ENCODE peak calls at places on chromosomes 2 and 18, in eight cellular contexts. M, O, X, Q, A, P, L and F are unnamed samples.

GRCh38 chr18:5073026-5073944 is 123.8 kb downstream of the AKAIN1 start:
- DNase-seq in L (peak), X (no peak), A (peak), M (peak), Q (peak), P (peak), O (peak), F (peak)

GRCh38 chr2:222709191-222709891 is 37.9 kb downstream of the MOGAT1 start:
- DNase-seq in M (peak), O (peak), X (no peak), L (peak), Q (peak), A (peak), P (peak), F (peak)

GRCh38 chr2:110219496-110220192 is 7.3 kb upstream of the MTLN start:
- DNase-seq in Q (no peak), O (peak), P (peak), X (no peak), A (no peak), M (no peak), L (no peak), F (peak)

GRCh38 chr2:163774862-163775261 is 39.1 kb upstream of the FIGN start:
- DNase-seq in P (peak), L (no peak), Q (no peak), X (no peak), A (peak), M (no peak), O (peak), F (peak)

GRCh38 chr18:9732031-9732430 is 23.9 kb downstream of the RAB31 start:
- DNase-seq in O (no peak), P (no peak), A (no peak), L (no peak), X (no peak), M (no peak), Q (no peak), F (no peak)

GRCh38 chr18:4196358-4196757 is 258.7 kb downstream of the DLGAP1 start:
- DNase-seq in O (no peak), L (no peak), Q (no peak), M (no peak), X (no peak), A (no peak), P (no peak), F (no peak)

GRCh38 chr2:94986392-94986963 is 39.0 kb upstream of the MAL start:
- DNase-seq in M (peak), X (peak), O (peak), P (peak), L (peak), A (peak), Q (peak), F (peak)

GRCh38 chr2:95728878-95729511 is 137.2 kb downstream of the TRIM43 start:
- DNase-seq in M (peak), Q (peak), X (peak), A (peak), P (peak), L (peak), O (peak), F (peak)

GRCh38 chr2:96254592-96254991 is 11.2 kb downstream of the TMEM127 start:
- DNase-seq in O (no peak), M (no peak), P (no peak), Q (no peak), A (no peak), X (no peak), L (no peak), F (no peak)

GRCh38 chr2:30223413-30223874 is 7.9 kb upstream of the LBH start:
- DNase-seq in A (no peak), X (peak), M (no peak), L (no peak), P (no peak), Q (no peak), O (no peak), F (no peak)

GRCh38 chr18:67023059-67023458 is 419.2 kb upstream of the CDH19 start:
- DNase-seq in M (no peak), O (no peak), L (no peak), Q (no peak), A (no peak), P (no peak), X (no peak), F (no peak)

GRCh38 chr2:239864247-239865058 is 160.7 kb downstream of the NDUFA10 start:
- DNase-seq in O (no peak), X (no peak), P (no peak), L (no peak), M (no peak), A (no peak), Q (no peak), F (no peak)

GRCh38 chr2:172978053-172978383 is 97.6 kb upstream of the MAP3K20 start:
- DNase-seq in M (no peak), O (no peak), P (no peak), X (no peak), A (no peak), L (no peak), Q (no peak), F (no peak)

GRCh38 chr2:227813229-227813561 is 447 bp upstream of the CCL20 start:
- DNase-seq in X (no peak), M (no peak), Q (no peak), P (no peak), L (no peak), A (no peak), O (no peak), F (no peak)

GRCh38 chr2:240131296-240131695 is 4.8 kb downstream of the COPS9 start:
- DNase-seq in A (no peak), X (no peak), Q (no peak), L (no peak), O (no peak), M (peak), P (no peak), F (no peak)

GRCh38 chr2:121561617-121562268 is 31.1 kb downstream of the RNU4ATAC start:
- DNase-seq in O (peak), X (no peak), Q (no peak), P (peak), M (no peak), L (no peak), A (no peak), F (peak)

GRCh38 chr18:37985126-37985525 is 419.5 kb upstream of the CELF4 start:
- DNase-seq in L (no peak), X (no peak), P (no peak), Q (peak), M (no peak), A (no peak), O (no peak), F (no peak)

GRCh38 chr2:209936106-209936663 is 66.3 kb upstream of the RPE start:
- DNase-seq in Q (no peak), X (no peak), O (no peak), L (no peak), M (no peak), P (no peak), A (no peak), F (no peak)

GRCh38 chr2:235963853-235964577 is 204.2 kb downstream of the GBX2 start:
- DNase-seq in M (no peak), A (no peak), L (no peak), P (no peak), X (no peak), Q (no peak), O (no peak), F (no peak)

GRCh38 chr2:218859556-218859993 is at the start of gene WNT6:
- DNase-seq in P (no peak), L (peak), Q (no peak), X (no peak), A (no peak), O (no peak), M (no peak), F (peak)

GRCh38 chr18:55261253-55261652 is 302.0 kb upstream of the CCDC68 start:
- DNase-seq in X (no peak), Q (no peak), M (no peak), L (no peak), A (no peak), P (no peak), O (no peak), F (no peak)

GRCh38 chr2:235195921-235196320 is 244.1 kb downstream of the SH3BP4 start:
- DNase-seq in O (no peak), L (no peak), Q (no peak), P (no peak), M (no peak), X (no peak), A (no peak), F (no peak)

GRCh38 chr2:233705911-233706506 is 6.7 kb upstream of the UGT1A5 start:
- DNase-seq in L (no peak), Q (no peak), M (no peak), O (peak), A (no peak), X (no peak), P (peak), F (peak)

GRCh38 chr2:241744028-241744754 is 9.8 kb downstream of the D2HGDH start:
- DNase-seq in L (no peak), P (no peak), X (no peak), A (no peak), O (no peak), M (no peak), Q (no peak), F (no peak)

GRCh38 chr2:205716126-205716525 is 33.8 kb downstream of the NRP2 start:
- DNase-seq in A (peak), O (no peak), P (no peak), L (peak), X (no peak), M (no peak), Q (no peak), F (no peak)

GRCh38 chr2:62577994-62578836 is 72.2 kb upstream of the TMEM17 start:
- DNase-seq in X (no peak), M (no peak), O (peak), A (peak), L (no peak), P (peak), Q (no peak), F (peak)

GRCh38 chr2:98464772-98465310 is 20.2 kb downstream of the INPP4A start:
- DNase-seq in M (peak), P (no peak), A (no peak), Q (no peak), X (peak), O (no peak), L (no peak), F (no peak)

GRCh38 chr18:9613550-9614400 is 584 bp downstream of the PPP4R1 start:
- DNase-seq in L (peak), Q (peak), P (peak), X (no peak), A (no peak), O (peak), M (peak), F (peak)

GRCh38 chr18:36780748-36781147 is 48.1 kb downstream of the TPGS2 start:
- DNase-seq in A (no peak), M (no peak), Q (no peak), O (no peak), X (no peak), L (no peak), P (peak), F (no peak)

GRCh38 chr2:211035548-211036185 is 479.3 kb downstream of the CPS1 start:
- DNase-seq in M (no peak), L (no peak), X (no peak), Q (peak), O (peak), P (peak), A (peak), F (peak)

GRCh38 chr2:101400048-101400447 is 12.7 kb upstream of the CREG2 start:
- DNase-seq in X (no peak), O (peak), L (no peak), M (no peak), P (peak), A (no peak), Q (no peak), F (peak)

GRCh38 chr2:101399001-101399794 is 11.9 kb upstream of the CREG2 start:
- DNase-seq in Q (no peak), O (no peak), X (no peak), P (no peak), A (no peak), L (no peak), M (no peak), F (no peak)

GRCh38 chr2:101396352-101396717 is 9.0 kb upstream of the CREG2 start:
- DNase-seq in A (no peak), Q (no peak), P (peak), X (no peak), M (no peak), O (peak), L (no peak), F (peak)

GRCh38 chr2:101395545-101396351 is 8.4 kb upstream of the CREG2 start:
- DNase-seq in A (no peak), L (no peak), Q (no peak), X (no peak), P (peak), M (no peak), O (no peak), F (peak)

DNA sequence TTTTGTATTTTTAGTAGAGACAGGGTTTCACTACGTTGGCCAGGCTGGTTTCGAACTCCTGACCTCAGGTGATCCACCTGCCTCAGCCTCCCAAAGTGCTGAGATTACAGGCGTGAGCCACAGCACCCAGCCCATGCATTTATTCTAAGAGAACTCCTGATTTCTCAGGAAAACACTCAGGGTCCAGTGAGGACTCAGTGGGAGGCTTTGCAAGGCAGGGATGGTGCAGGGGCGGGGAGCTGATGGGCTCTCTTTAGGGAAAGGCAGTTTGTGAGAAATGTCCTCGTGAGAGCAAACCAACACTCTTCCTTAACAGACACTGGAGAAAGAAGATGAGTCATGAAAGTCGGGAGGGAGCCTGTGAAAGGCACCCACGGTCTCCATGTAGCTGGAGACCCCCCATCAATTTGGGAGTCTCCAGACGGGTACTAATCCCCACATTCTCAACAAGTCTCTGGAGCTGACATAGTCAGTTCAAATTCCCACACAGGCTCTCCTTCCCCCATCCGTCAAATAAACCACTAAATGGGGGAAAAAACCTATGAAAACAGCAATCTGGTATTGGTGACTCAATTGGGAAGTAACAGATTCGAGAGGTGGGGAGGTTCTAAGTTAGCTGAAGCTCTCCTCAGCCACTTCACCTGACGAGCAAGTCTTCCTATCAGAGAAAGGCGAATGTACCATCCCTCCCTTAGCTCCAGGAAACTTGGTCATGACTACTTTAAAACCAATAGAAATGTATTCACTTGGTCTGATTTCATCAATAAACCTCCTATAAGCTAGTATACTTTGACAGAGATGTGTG is 10.9 kb upstream of the CREG2 start:
- DNase-seq in X (no peak), O (no peak), L (no peak), P (no peak), M (no peak), A (no peak), Q (no peak), F (no peak)
- H3K9ac ChIP-seq in X (no peak), O (no peak), L (no peak), P (no peak), M (no peak), A (no peak), Q (no peak), F (no peak)

DNA sequence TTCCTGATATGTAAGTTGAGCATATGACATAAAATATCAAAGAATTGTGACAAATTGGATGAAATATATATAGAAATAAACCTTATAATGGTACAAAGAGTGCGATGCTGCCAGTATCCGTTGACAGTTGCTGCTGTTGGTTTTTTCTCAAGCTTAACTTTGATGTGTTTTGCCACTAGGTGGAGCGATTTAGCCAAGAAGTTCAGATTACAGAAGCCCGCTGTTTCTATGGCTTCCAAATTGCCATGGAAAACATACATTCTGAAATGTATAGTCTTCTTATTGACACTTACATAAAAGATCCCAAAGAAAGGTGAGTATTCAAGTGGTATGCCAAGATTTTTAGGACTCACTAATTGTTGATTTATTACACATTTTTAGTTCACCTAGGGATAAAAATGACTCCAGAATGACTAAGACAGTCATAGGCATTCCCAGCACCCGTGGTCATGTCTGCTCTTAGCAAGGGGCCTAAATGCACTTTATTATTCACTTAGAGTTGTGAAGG is 2.1 kb downstream of the RRM2 start:
- DNase-seq in M (peak), X (no peak), P (peak), Q (peak), O (peak), A (no peak), L (peak), F (peak)
- H3K9ac ChIP-seq in M (peak), X (peak), P (no peak), Q (no peak), O (peak), A (peak), L (peak), F (no peak)

DNA sequence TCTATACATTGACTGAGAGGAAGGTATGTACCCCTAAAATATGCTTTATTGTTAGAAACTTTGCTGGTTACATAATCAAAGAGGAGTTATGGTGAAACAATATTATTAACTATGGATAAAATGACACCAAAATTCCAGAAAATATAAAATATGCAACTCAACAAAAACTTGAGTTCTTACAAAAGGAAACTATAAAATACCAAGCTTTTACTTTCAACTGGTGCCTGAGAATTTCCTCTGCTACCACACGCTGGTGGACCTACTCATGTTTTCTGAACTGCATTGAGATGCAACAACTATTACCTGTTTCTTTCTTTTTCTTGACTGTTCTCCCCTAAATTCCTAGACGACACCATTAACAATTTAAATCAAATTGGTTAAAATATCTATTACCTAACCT is 8.2 kb upstream of the NFE2L2 start:
- DNase-seq in A (no peak), X (no peak), M (no peak), L (no peak), P (no peak), O (no peak), Q (no peak), F (no peak)
- H3K9ac ChIP-seq in A (no peak), X (no peak), M (no peak), L (no peak), P (no peak), O (no peak), Q (no peak), F (peak)

GRCh38 chr18:57733861-57734260 is 69.3 kb downstream of the ATP8B1 start:
- DNase-seq in O (no peak), M (no peak), P (no peak), A (no peak), X (no peak), L (no peak), Q (no peak), F (no peak)

GRCh38 chr18:57743008-57743407 is 60.1 kb downstream of the ATP8B1 start:
- DNase-seq in P (peak), X (no peak), A (no peak), Q (no peak), L (no peak), M (no peak), O (peak), F (peak)

GRCh38 chr18:57738078-57738477 is 65.0 kb downstream of the ATP8B1 start:
- DNase-seq in Q (no peak), O (no peak), A (no peak), M (no peak), P (no peak), L (no peak), X (no peak), F (no peak)

GRCh38 chr18:57741273-57741672 is 61.8 kb downstream of the ATP8B1 start:
- DNase-seq in O (no peak), L (no peak), A (no peak), M (no peak), X (no peak), P (peak), Q (no peak), F (no peak)

DNA sequence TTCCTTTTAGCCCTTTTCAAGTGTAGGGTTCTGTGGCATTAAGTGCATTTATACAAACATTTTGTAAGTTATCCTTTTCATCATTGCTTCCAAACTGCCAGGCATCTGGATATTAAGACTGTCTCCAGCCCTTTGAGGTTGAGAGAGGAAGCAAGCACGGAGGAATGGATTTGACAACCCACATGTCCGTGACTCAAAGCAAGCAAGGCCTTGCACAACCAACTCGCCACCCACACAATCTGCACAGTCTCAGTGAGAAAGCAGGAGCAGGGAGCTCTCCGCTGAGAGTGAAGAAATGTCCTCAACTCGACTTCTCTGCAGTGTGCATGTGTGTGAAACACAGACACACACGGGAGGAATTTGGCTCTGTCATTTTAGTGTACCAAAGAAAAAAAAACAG is 65.5 kb downstream of the ATP8B1 start:
- DNase-seq in A (no peak), M (no peak), X (no peak), Q (no peak), O (peak), P (peak), L (no peak), F (peak)
- H3K9ac ChIP-seq in A (no peak), M (no peak), X (no peak), Q (no peak), O (no peak), P (peak), L (no peak), F (peak)

GRCh38 chr2:112092286-112093041 is 37.4 kb downstream of the TMEM87B start:
- DNase-seq in A (no peak), L (no peak), P (peak), X (no peak), O (peak), M (no peak), Q (no peak), F (peak)
- H3K9ac ChIP-seq in A (no peak), L (no peak), P (no peak), X (no peak), O (no peak), M (no peak), Q (no peak), F (peak)

GRCh38 chr2:190320696-190321095 is 1.1 kb upstream of the HIBCH start:
- DNase-seq in Q (no peak), M (no peak), L (no peak), X (no peak), O (no peak), P (no peak), A (no peak), F (no peak)
- H3K9ac ChIP-seq in Q (no peak), M (peak), L (peak), X (peak), O (no peak), P (no peak), A (no peak), F (peak)

GRCh38 chr2:103004426-103004942 is 242.7 kb downstream of the TMEM182 start:
- DNase-seq in O (no peak), X (no peak), A (no peak), P (no peak), L (no peak), M (no peak), Q (no peak), F (no peak)
- H3K9ac ChIP-seq in O (no peak), X (no peak), A (no peak), P (no peak), L (no peak), M (no peak), Q (no peak), F (no peak)

GRCh38 chr2:79833235-79833878 is 320.5 kb downstream of the CTNNA2 start:
- DNase-seq in A (no peak), Q (no peak), P (no peak), O (no peak), X (no peak), M (no peak), L (no peak), F (no peak)
- H3K9ac ChIP-seq in A (no peak), Q (no peak), P (no peak), O (no peak), X (no peak), M (no peak), L (no peak), F (no peak)